ENCODE peak calls at places on chromosomes 5 and 9, in six cellular contexts. One of them, this sample, is unnamed.

GRCh38 chr5:43582082-43583005 is 20.6 kb upstream of the NNT start:
- DNase-seq in Panc1: no peak
- DNase-seq in thyroid gland: no peak
- DNase-seq in HCT116: no peak
- DNase-seq in choroid plexus epithelial cell: no peak
- DNase-seq in cardiac fibroblast: no peak
- DNase-seq in this sample: no peak

GRCh38 chr9:98750396-98751060 is 41.8 kb upstream of the GABBR2 start:
- DNase-seq in HCT116: no peak
- DNase-seq in thyroid gland: no peak
- DNase-seq in cardiac fibroblast: no peak
- DNase-seq in Panc1: no peak
- DNase-seq in choroid plexus epithelial cell: peak
- DNase-seq in this sample: no peak

GRCh38 chr5:129499208-129499852 is 39.2 kb downstream of the ADAMTS19 start:
- DNase-seq in Panc1: no peak
- DNase-seq in thyroid gland: no peak
- DNase-seq in HCT116: no peak
- DNase-seq in choroid plexus epithelial cell: no peak
- DNase-seq in cardiac fibroblast: no peak
- DNase-seq in this sample: no peak

GRCh38 chr9:94922098-94922607 is 195.7 kb downstream of the AOPEP start:
- DNase-seq in cardiac fibroblast: peak
- DNase-seq in HCT116: no peak
- DNase-seq in choroid plexus epithelial cell: peak
- DNase-seq in Panc1: no peak
- DNase-seq in thyroid gland: peak
- DNase-seq in this sample: peak

GRCh38 chr5:87944553-87945320 is 323.9 kb downstream of the TMEM161B start:
- DNase-seq in Panc1: no peak
- DNase-seq in cardiac fibroblast: no peak
- DNase-seq in thyroid gland: peak
- DNase-seq in HCT116: no peak
- DNase-seq in choroid plexus epithelial cell: peak
- DNase-seq in this sample: no peak

GRCh38 chr5:367358-368130 is 46.0 kb downstream of the AHRR start:
- DNase-seq in choroid plexus epithelial cell: no peak
- DNase-seq in HCT116: no peak
- DNase-seq in thyroid gland: no peak
- DNase-seq in cardiac fibroblast: no peak
- DNase-seq in Panc1: no peak
- DNase-seq in this sample: no peak

GRCh38 chr5:156475831-156476551 is 149.0 kb downstream of the SGCD start:
- DNase-seq in HCT116: no peak
- DNase-seq in choroid plexus epithelial cell: peak
- DNase-seq in Panc1: no peak
- DNase-seq in cardiac fibroblast: peak
- DNase-seq in thyroid gland: peak
- DNase-seq in this sample: peak

GRCh38 chr9:98854206-98854756 is 46.8 kb downstream of the GALNT12 start:
- DNase-seq in thyroid gland: no peak
- DNase-seq in Panc1: no peak
- DNase-seq in HCT116: no peak
- DNase-seq in cardiac fibroblast: peak
- DNase-seq in choroid plexus epithelial cell: no peak
- DNase-seq in this sample: peak

GRCh38 chr9:123645126-123645525 is 284.8 kb downstream of the DENND1A start:
- DNase-seq in HCT116: no peak
- DNase-seq in thyroid gland: no peak
- DNase-seq in choroid plexus epithelial cell: no peak
- DNase-seq in Panc1: no peak
- DNase-seq in cardiac fibroblast: no peak
- DNase-seq in this sample: no peak

GRCh38 chr9:100623969-100624368 is 46.1 kb downstream of the CAVIN4 start:
- DNase-seq in thyroid gland: no peak
- DNase-seq in cardiac fibroblast: no peak
- DNase-seq in choroid plexus epithelial cell: no peak
- DNase-seq in Panc1: no peak
- DNase-seq in HCT116: no peak
- DNase-seq in this sample: no peak

GRCh38 chr9:100619194-100619593 is 41.3 kb downstream of the CAVIN4 start:
- DNase-seq in cardiac fibroblast: no peak
- DNase-seq in Panc1: no peak
- DNase-seq in HCT116: no peak
- DNase-seq in choroid plexus epithelial cell: no peak
- DNase-seq in thyroid gland: no peak
- DNase-seq in this sample: no peak

GRCh38 chr9:100619665-100620064 is 41.8 kb downstream of the CAVIN4 start:
- DNase-seq in cardiac fibroblast: no peak
- DNase-seq in Panc1: no peak
- DNase-seq in HCT116: no peak
- DNase-seq in choroid plexus epithelial cell: no peak
- DNase-seq in thyroid gland: no peak
- DNase-seq in this sample: no peak
- H3K4me3 ChIP-seq in cardiac fibroblast: no peak
- H3K4me3 ChIP-seq in Panc1: no peak
- H3K4me3 ChIP-seq in HCT116: no peak
- H3K4me3 ChIP-seq in choroid plexus epithelial cell: no peak
- H3K4me3 ChIP-seq in thyroid gland: no peak
- H3K4me3 ChIP-seq in this sample: no peak

DNA sequence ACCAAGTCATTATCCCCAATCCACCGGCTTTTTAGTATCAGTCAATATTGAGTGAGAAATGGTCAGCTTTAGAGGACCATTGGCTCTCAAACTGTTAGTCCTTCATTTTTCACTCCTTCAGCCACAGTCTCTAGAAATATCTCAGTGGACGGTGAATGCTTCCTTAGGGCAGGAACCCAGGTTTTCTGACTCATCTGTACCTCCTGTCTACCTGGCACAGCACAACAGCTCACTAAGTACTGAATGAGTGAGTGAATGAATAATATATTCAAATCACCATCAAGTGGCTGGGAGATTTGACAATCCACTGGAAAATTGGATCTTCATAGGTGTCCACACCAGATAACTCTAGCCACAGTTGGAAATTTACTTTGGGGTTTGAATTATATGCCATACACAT is 609.5 kb upstream of the CLINT1 start:
- DNase-seq in HCT116: no peak
- DNase-seq in Panc1: no peak
- DNase-seq in choroid plexus epithelial cell: no peak
- DNase-seq in cardiac fibroblast: no peak
- DNase-seq in thyroid gland: no peak
- DNase-seq in this sample: no peak
- H3K4me3 ChIP-seq in HCT116: no peak
- H3K4me3 ChIP-seq in Panc1: no peak
- H3K4me3 ChIP-seq in choroid plexus epithelial cell: no peak
- H3K4me3 ChIP-seq in cardiac fibroblast: no peak
- H3K4me3 ChIP-seq in thyroid gland: no peak
- H3K4me3 ChIP-seq in this sample: no peak

GRCh38 chr5:137714931-137715330 is 21.0 kb downstream of the KLHL3 start:
- DNase-seq in thyroid gland: no peak
- DNase-seq in cardiac fibroblast: no peak
- DNase-seq in HCT116: no peak
- DNase-seq in choroid plexus epithelial cell: no peak
- DNase-seq in Panc1: no peak
- DNase-seq in this sample: no peak
- H3K4me3 ChIP-seq in thyroid gland: no peak
- H3K4me3 ChIP-seq in cardiac fibroblast: no peak
- H3K4me3 ChIP-seq in HCT116: no peak
- H3K4me3 ChIP-seq in choroid plexus epithelial cell: no peak
- H3K4me3 ChIP-seq in Panc1: no peak
- H3K4me3 ChIP-seq in this sample: no peak

DNA sequence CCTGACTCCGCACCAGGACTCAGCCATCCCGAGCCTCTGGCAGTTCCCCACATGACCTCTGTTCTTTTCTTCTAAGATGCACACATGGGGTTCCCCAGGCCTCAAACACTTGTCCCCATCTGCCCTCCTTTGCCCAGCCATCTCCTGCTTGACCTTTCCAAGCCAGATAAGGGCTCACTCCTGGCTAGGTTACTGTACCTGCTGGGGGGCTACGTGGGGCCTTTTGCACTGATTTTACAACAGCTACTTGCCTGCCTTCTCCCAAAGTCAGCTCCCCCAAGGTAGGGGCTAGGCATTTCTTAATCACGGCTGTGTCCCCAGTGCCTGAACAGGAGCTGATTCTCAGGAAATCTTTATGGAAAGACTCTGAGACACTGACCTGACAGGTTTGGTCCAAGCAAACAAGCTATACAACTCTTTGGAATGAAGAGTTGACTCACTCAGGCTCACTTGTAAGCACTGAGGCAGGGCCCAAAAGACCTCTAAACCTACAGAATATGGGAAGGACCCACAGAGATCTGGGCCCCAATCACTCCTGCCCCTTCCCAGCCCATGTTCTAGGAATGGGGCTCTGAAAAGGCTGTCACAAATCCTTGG is 2.5 kb downstream of the MACROH2A1 start:
- DNase-seq in thyroid gland: no peak
- DNase-seq in Panc1: no peak
- DNase-seq in cardiac fibroblast: no peak
- DNase-seq in choroid plexus epithelial cell: no peak
- DNase-seq in HCT116: no peak
- DNase-seq in this sample: no peak
- H3K4me3 ChIP-seq in thyroid gland: no peak
- H3K4me3 ChIP-seq in Panc1: no peak
- H3K4me3 ChIP-seq in cardiac fibroblast: no peak
- H3K4me3 ChIP-seq in choroid plexus epithelial cell: no peak
- H3K4me3 ChIP-seq in HCT116: no peak
- H3K4me3 ChIP-seq in this sample: no peak

GRCh38 chr9:110655723-110656641 is 12.6 kb upstream of the MUSK start:
- DNase-seq in Panc1: no peak
- DNase-seq in HCT116: no peak
- DNase-seq in cardiac fibroblast: peak
- DNase-seq in thyroid gland: peak
- DNase-seq in choroid plexus epithelial cell: peak
- DNase-seq in this sample: peak
- H3K4me3 ChIP-seq in Panc1: no peak
- H3K4me3 ChIP-seq in HCT116: no peak
- H3K4me3 ChIP-seq in cardiac fibroblast: no peak
- H3K4me3 ChIP-seq in thyroid gland: no peak
- H3K4me3 ChIP-seq in choroid plexus epithelial cell: no peak
- H3K4me3 ChIP-seq in this sample: no peak

GRCh38 chr9:133535285-133535877 is 877 bp downstream of the ADAMTSL2 start:
- DNase-seq in choroid plexus epithelial cell: no peak
- DNase-seq in Panc1: no peak
- DNase-seq in HCT116: no peak
- DNase-seq in thyroid gland: no peak
- DNase-seq in cardiac fibroblast: no peak
- DNase-seq in this sample: no peak

GRCh38 chr9:133536080-133536479 is 1.6 kb downstream of the ADAMTSL2 start:
- DNase-seq in cardiac fibroblast: no peak
- DNase-seq in Panc1: no peak
- DNase-seq in choroid plexus epithelial cell: no peak
- DNase-seq in thyroid gland: no peak
- DNase-seq in HCT116: no peak
- DNase-seq in this sample: no peak

GRCh38 chr9:133537257-133537656 is 2.8 kb downstream of the ADAMTSL2 start:
- DNase-seq in HCT116: no peak
- DNase-seq in choroid plexus epithelial cell: no peak
- DNase-seq in cardiac fibroblast: no peak
- DNase-seq in thyroid gland: no peak
- DNase-seq in Panc1: no peak
- DNase-seq in this sample: no peak

GRCh38 chr9:133538176-133538575 is 3.7 kb downstream of the ADAMTSL2 start:
- DNase-seq in HCT116: no peak
- DNase-seq in choroid plexus epithelial cell: no peak
- DNase-seq in cardiac fibroblast: no peak
- DNase-seq in thyroid gland: no peak
- DNase-seq in Panc1: no peak
- DNase-seq in this sample: no peak

DNA sequence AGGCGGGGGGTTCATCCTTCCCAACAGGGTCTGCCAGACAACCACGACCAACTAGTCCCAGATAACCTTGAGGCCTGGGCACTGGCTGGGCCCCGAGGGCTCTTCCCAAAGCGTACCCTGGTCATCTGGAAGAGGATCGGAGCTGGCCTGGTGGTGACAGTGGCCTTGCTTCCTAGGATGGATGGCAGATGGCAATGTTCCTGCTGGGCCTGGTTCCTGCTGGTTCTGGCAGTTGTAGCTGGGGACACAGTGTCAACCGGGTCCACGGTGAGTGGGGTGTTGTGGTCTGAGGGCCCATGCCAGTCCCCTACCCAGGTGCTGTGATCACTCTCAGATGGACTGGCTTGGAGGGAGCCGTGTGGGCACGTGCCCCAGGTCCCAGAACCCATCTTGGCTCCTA is 2.0 kb downstream of the ADAMTSL2 start:
- DNase-seq in choroid plexus epithelial cell: no peak
- DNase-seq in thyroid gland: no peak
- DNase-seq in HCT116: no peak
- DNase-seq in Panc1: no peak
- DNase-seq in cardiac fibroblast: no peak
- DNase-seq in this sample: no peak
- H3K4me3 ChIP-seq in choroid plexus epithelial cell: no peak
- H3K4me3 ChIP-seq in thyroid gland: no peak
- H3K4me3 ChIP-seq in HCT116: no peak
- H3K4me3 ChIP-seq in Panc1: no peak
- H3K4me3 ChIP-seq in cardiac fibroblast: no peak
- H3K4me3 ChIP-seq in this sample: no peak

DNA sequence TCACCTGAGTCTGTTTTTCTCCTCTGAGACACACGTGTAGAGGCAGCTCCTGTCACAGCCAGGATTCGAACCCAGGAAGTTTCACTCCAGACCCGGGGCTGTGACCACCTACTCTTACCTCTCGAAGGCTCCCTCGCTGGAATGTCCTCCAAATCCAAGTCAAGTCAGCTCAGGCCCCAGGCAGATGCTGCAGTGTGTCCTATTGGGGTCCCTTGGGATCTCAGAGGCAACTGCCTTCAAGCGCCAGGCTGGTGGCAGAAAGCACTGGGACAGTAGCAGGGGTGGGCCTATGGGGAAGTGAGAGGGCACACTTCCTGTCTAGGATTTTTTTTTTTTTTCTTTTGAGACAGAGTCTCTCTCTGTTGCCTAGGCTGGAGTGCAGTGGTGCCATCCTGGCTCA is 762 bp upstream of the ST6GALNAC4 start:
- DNase-seq in choroid plexus epithelial cell: no peak
- DNase-seq in thyroid gland: no peak
- DNase-seq in cardiac fibroblast: no peak
- DNase-seq in HCT116: no peak
- DNase-seq in Panc1: no peak
- DNase-seq in this sample: no peak
- H3K4me3 ChIP-seq in choroid plexus epithelial cell: no peak
- H3K4me3 ChIP-seq in thyroid gland: no peak
- H3K4me3 ChIP-seq in cardiac fibroblast: no peak
- H3K4me3 ChIP-seq in HCT116: no peak
- H3K4me3 ChIP-seq in Panc1: peak
- H3K4me3 ChIP-seq in this sample: no peak